ENCODE peak calls at places on chromosomes 11 and 22, in four cellular contexts. I is body of pancreas, Q is uterus, W is ovary. A is an unnamed sample.

GRCh38 chr11:74559110-74559933 is 33.1 kb upstream of the POLD3 start:
- DNase-seq in I (no peak), Q (no peak), W (no peak), A (no peak)

GRCh38 chr11:72375241-72375640 is 59.1 kb downstream of the CLPB start:
- DNase-seq in W (no peak), Q (no peak), I (no peak), A (peak; percentile 70)

GRCh38 chr11:103633037-103633788 is 403.2 kb upstream of the DDI1 start:
- DNase-seq in W (no peak), I (no peak), Q (no peak), A (no peak)

GRCh38 chr11:2975594-2975993 is 16.5 kb downstream of the NAP1L4 start:
- DNase-seq in I (peak; percentile 47), W (no peak), Q (no peak), A (no peak)

GRCh38 chr11:67586568-67587250 is 3.1 kb downstream of the GSTP1 start:
- DNase-seq in Q (no peak), W (no peak), I (no peak), A (no peak)

GRCh38 chr11:44361883-44362282 is 51.9 kb upstream of the ALX4 start:
- DNase-seq in Q (peak; percentile 27), W (no peak), I (no peak), A (no peak)

GRCh38 chr11:104033561-104033960 is 2.9 kb upstream of the DDI1 start:
- DNase-seq in Q (no peak), W (no peak), I (no peak), A (no peak)

GRCh38 chr11:12592283-12592682 is 81.9 kb upstream of the TEAD1 start:
- DNase-seq in Q (no peak), W (no peak), I (no peak), A (no peak)

GRCh38 chr11:63012450-63013238 is 3.0 kb downstream of the SLC22A8 start:
- DNase-seq in I (no peak), Q (no peak), W (no peak), A (no peak)

GRCh38 chr11:35927730-35928129 is 16.1 kb upstream of the LDLRAD3 start:
- DNase-seq in I (peak; percentile 84), W (peak; percentile 53), Q (peak; percentile 84), A (no peak)

GRCh38 chr22:25845985-25846745 is 104.2 kb downstream of the MYO18B start:
- DNase-seq in I (no peak), W (no peak), Q (no peak), A (no peak)

GRCh38 chr11:6365659-6366058 is 24.6 kb upstream of the SMPD1 start:
- DNase-seq in I (peak; percentile 93), Q (no peak), W (no peak), A (no peak)

GRCh38 chr11:43135966-43136534 is 175.7 kb upstream of the API5 start:
- DNase-seq in I (no peak), W (no peak), Q (no peak), A (no peak)

GRCh38 chr11:126153006-126153405 is 58.4 kb downstream of the RPUSD4 start:
- DNase-seq in W (no peak), I (no peak), Q (no peak), A (no peak)

GRCh38 chr22:38513063-38513462 is 7.0 kb upstream of the DDX17 start:
- DNase-seq in Q (no peak), I (no peak), W (no peak), A (no peak)
- TF ChIP-seq POLR2A in Q (no peak), I (no peak), W (no peak), A (no peak)

DNA sequence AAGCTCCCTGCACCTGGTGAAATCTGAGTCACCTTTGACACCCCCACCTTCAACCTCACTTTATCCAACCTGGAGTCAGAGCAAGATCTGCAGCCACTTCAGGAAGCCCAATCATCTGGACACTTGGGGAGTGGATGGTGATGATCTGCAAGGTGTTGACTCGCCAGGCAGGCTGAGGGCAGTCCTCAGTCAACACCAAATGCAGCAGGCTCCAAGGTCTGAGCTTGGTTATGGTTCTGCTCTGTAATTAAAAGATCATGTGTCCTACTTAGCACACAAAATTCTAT is 446.9 kb downstream of the BRD1 start:
- DNase-seq in I (no peak), W (no peak), Q (no peak), A (no peak)
- H3K9me3 ChIP-seq in I (no peaks in the 10 kb centered on the region), W (no peaks in the 10 kb centered on the region), Q (no peaks in the 10 kb centered on the region), A (no peaks in the 10 kb centered on the region)

GRCh38 chr11:64276653-64277431 is 7.6 kb downstream of the BAD start:
- DNase-seq in Q (no peak), I (no peak), W (no peak), A (no peak)
- TF ChIP-seq POLR2A in Q (no peak), I (no peak), W (no peak), A (no peak)

DNA sequence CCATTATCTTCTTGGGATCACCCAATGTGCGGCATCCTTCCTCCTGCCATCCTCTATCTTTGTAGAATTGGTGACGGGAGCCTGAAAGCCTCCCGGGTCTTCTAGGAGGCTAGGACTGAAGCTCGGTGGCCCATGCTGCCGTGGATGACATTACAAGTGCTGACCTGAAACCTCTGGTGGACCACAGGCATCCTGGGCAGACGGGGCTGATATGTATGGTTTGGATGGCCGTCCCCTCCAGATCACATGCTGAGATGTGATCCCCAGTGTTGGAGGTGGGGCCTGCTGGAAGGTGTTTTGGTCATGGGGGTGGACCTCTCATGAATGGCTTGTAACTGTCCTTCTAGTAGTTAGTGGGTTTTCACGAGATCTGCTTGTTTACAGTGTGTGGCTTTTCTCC is 1525.8 kb downstream of the BRD1 start:
- DNase-seq in Q (no peak), I (no peak), W (no peak), A (no peak)
- H3K9me3 ChIP-seq in Q (no peaks in the 10 kb centered on the region), I (no peaks in the 10 kb centered on the region), W (no peaks in the 10 kb centered on the region), A (no peaks in the 10 kb centered on the region)

GRCh38 chr11:60772666-60773065 is 12.5 kb upstream of the MS4A10 start:
- DNase-seq in Q (no peak), I (no peak), W (no peak), A (no peak)
- TF ChIP-seq POLR2A in Q (no peak), I (no peak), W (no peak), A (no peak)

GRCh38 chr11:76164081-76164480 is 42.2 kb downstream of the WNT11 start:
- DNase-seq in Q (no peak), I (no peak), W (no peak), A (no peak)

GRCh38 chr11:76167590-76167989 is 38.7 kb downstream of the WNT11 start:
- DNase-seq in I (no peak), W (no peak), Q (no peak), A (no peak)

GRCh38 chr11:76163289-76163880 is 42.9 kb downstream of the WNT11 start:
- DNase-seq in I (no peak), W (no peak), Q (no peak), A (no peak)

GRCh38 chr11:76166314-76166713 is 40.0 kb downstream of the WNT11 start:
- DNase-seq in I (no peak), W (no peak), Q (no peak), A (no peak)

GRCh38 chr11:76164861-76165751 is 41.2 kb downstream of the WNT11 start:
- DNase-seq in W (no peak), I (no peak), Q (no peak), A (no peak)
- H3K9me3 ChIP-seq in W (no peaks in the 10 kb centered on the region), I (no peaks in the 10 kb centered on the region), Q (no peaks in the 10 kb centered on the region), A (no peaks in the 10 kb centered on the region)

A was measured in esophagus muscularis mucosa.